ENCODE peak calls at places on chromosomes 5 and 9, in five cellular contexts. A is HepG2, G is GM12878, Z is HCT116, J is H1. H is an unnamed sample. For H3K4me1, the result is how much of the 10 kb centered on the place peaks cover.

GRCh38 chr5:87300744-87301143 is 33.1 kb downstream of the RASA1 start:
- DNase-seq in Z (peak), A (peak), J (no peak), G (no peak), H (no peak)

GRCh38 chr5:87020099-87020934 is 247.4 kb upstream of the RASA1 start:
- DNase-seq in A (no peak), Z (no peak), G (peak), J (no peak), H (no peak)

GRCh38 chr5:153641183-153641688 is 150.8 kb downstream of the GRIA1 start:
- DNase-seq in Z (no peak), G (no peak), A (no peak), J (no peak), H (no peak)

GRCh38 chr9:115673599-115673998 is 480.0 kb upstream of the PAPPA start:
- DNase-seq in Z (no peak), G (no peak), J (no peak), A (no peak), H (no peak)

GRCh38 chr5:91670565-91670964 is 287.4 kb upstream of the ARRDC3 start:
- DNase-seq in A (no peak), Z (no peak), G (no peak), J (peak), H (no peak)

GRCh38 chr5:167565555-167565954 is 725.9 kb upstream of the WWC1 start:
- DNase-seq in Z (no peak), A (no peak), G (no peak), J (no peak), H (no peak)

GRCh38 chr5:165242701-165243100 is 1737.3 kb downstream of the MAT2B start:
- DNase-seq in A (no peak), Z (no peak), J (no peak), G (no peak), H (no peak)

GRCh38 chr9:120306088-120306487 is 273.9 kb downstream of the CDK5RAP2 start:
- DNase-seq in J (no peak), Z (no peak), G (no peak), A (no peak), H (no peak)

DNA sequence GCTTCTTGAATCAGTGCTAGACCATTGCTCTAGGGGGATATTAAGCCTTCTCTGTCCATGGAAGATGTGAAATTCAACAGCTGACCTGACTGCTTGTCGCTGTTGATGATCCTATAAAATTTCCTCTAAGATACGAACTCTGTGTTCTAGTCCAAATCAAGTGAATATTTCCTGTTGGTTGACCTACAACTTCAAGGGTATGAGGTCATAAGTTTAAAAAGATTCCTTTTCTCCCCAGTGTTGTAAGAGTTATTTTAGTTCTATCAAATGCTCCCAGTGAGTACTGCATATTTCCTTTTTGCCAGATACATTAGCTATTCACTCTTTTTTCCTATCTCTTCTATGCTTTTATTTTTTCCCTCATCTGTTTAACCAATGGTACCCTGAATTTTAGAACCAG is 102.9 kb upstream of the CCDC152 start:
- DNase-seq in Z (no peak), J (no peak), A (no peak), G (no peak), H (no peak)
- H3K4me1 ChIP-seq in Z (under half), J (under half), A (under half), G (under half), H (under half)

GRCh38 chr5:20102291-20102690 is 114.3 kb upstream of the CDH18 start:
- DNase-seq in A (no peak), Z (no peak), J (no peak), G (no peak), H (no peak)

GRCh38 chr5:20098695-20099094 is 110.7 kb upstream of the CDH18 start:
- DNase-seq in J (no peak), A (no peak), Z (no peak), G (no peak), H (no peak)
- TF ChIP-seq ZNF274 in J (no peak), A (no peak), Z (no peak), G (no peak), H (no peak)

DNA sequence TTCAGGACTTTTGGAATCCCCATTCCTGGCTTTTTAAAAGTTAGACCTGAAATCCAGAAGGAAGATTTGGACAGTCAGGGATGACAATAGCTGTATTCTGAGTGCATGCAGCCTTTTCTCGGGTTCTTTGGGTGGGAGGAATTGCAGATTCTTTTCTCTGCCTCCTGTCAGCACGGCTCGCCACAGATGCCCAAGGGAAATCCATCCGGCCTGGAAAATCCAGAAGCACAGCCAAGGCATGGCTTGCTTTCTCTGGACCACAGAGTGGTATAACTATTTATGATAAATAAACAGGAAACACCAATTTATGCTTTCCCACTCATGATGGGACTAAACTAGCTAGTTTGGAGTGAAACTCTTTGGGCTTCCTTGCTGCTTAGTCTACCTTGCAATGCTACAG is 59.1 kb downstream of the C9orf152 start:
- DNase-seq in J (no peak), A (no peak), Z (no peak), G (no peak), H (no peak)
- H3K4me3 ChIP-seq in J (no peak), A (no peak), Z (no peak), G (peak), H (no peak)

DNA sequence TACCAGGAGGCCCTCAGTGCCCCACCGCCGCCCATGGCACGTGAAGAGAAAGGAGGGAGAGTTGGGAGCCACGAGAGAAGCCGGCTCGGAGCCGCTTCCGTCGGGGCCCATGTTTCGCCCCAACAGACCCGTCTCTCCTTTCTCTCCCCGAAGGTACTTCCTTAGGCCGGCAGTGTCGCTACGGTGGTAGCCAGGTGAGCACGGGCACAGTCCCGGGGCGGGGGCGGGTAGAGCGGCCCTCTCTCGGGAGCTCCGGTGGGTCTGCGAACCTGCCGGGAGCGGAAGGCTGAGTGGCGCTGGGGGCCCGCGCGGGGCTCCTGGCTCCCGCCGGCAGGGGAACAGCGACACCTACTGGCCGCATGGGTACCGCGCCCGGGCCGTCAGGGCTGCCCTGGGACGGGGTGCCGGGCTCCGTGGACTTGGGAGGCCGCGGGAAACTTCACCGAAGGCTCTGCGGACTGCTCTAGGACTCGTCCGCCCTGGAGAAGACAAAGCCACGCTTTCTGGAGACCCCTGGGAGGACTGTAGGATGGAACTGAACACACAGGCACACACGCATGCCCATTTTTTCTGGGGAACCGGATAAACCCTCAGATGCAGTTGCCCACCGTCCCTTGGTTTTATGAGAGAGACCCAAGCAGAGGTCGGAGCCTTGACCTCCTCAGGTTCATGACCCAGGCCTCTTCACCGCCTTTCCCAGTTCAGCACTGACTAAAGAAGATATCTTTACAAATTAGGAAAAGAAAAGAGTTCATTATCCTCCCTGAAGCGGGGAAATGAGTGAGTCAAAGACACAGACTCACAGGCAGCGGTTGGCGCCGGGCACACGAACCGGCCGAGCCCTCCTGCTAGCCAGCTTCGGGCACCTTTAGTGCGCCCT is 202.5 kb downstream of the MEF2C start:
- DNase-seq in Z (peak), J (peak), A (peak), G (no peak), H (no peak)
- H3K4me1 ChIP-seq in Z (under half), J (under half), A (under half), G (under half), H (under half)

H was measured in NT2/D1.